ENCODE peak calls at places on chromosomes 4 and X, in seven cellular contexts. One of them, this sample, is unnamed.

GRCh38 chr4:149790172-149790907 is 25.3 kb downstream of the IQCM start:
- DNase-seq in OCI-LY7: no peak
- DNase-seq in T-helper 9 cell: no peak
- DNase-seq in HS-27A: no peak
- DNase-seq in AG20443: no peak
- DNase-seq in RKO: no peak
- DNase-seq in stimulated activated CD4-positive, alpha-beta T cell treated with anti-CD3 and anti-CD28 coated beads, Interleukin-12 subunit alpha, Interleukin-12 subunit beta, amount 100 ng/mL, for 4 hours: no peak
- DNase-seq in this sample: no peak

GRCh38 chr4:63582997-63583396 is 826.3 kb downstream of the TECRL start:
- DNase-seq in OCI-LY7: no peak
- DNase-seq in T-helper 9 cell: no peak
- DNase-seq in HS-27A: no peak
- DNase-seq in AG20443: no peak
- DNase-seq in RKO: no peak
- DNase-seq in stimulated activated CD4-positive, alpha-beta T cell treated with anti-CD3 and anti-CD28 coated beads, Interleukin-12 subunit alpha, Interleukin-12 subunit beta, amount 100 ng/mL, for 4 hours: no peak
- DNase-seq in this sample: no peak

GRCh38 chr4:79584902-79585301 is 176.9 kb upstream of the GK2 start:
- DNase-seq in OCI-LY7: no peak
- DNase-seq in T-helper 9 cell: no peak
- DNase-seq in HS-27A: no peak
- DNase-seq in AG20443: no peak
- DNase-seq in RKO: no peak
- DNase-seq in stimulated activated CD4-positive, alpha-beta T cell treated with anti-CD3 and anti-CD28 coated beads, Interleukin-12 subunit alpha, Interleukin-12 subunit beta, amount 100 ng/mL, for 4 hours: no peak
- DNase-seq in this sample: no peak

GRCh38 chrX:48021026-48021900 is 14.5 kb downstream of the SPACA5 start:
- DNase-seq in OCI-LY7: peak
- DNase-seq in T-helper 9 cell: peak
- DNase-seq in HS-27A: peak
- DNase-seq in AG20443: peak
- DNase-seq in RKO: peak
- DNase-seq in stimulated activated CD4-positive, alpha-beta T cell treated with anti-CD3 and anti-CD28 coated beads, Interleukin-12 subunit alpha, Interleukin-12 subunit beta, amount 100 ng/mL, for 4 hours: peak
- DNase-seq in this sample: peak

GRCh38 chrX:34903316-34903715 is 39.3 kb upstream of the FAM47B start:
- DNase-seq in OCI-LY7: no peak
- DNase-seq in T-helper 9 cell: no peak
- DNase-seq in HS-27A: no peak
- DNase-seq in AG20443: no peak
- DNase-seq in RKO: no peak
- DNase-seq in stimulated activated CD4-positive, alpha-beta T cell treated with anti-CD3 and anti-CD28 coated beads, Interleukin-12 subunit alpha, Interleukin-12 subunit beta, amount 100 ng/mL, for 4 hours: no peak
- DNase-seq in this sample: no peak

GRCh38 chr4:9924750-9925149 is 96.5 kb downstream of the SLC2A9 start:
- DNase-seq in OCI-LY7: no peak
- DNase-seq in T-helper 9 cell: no peak
- DNase-seq in HS-27A: no peak
- DNase-seq in AG20443: peak
- DNase-seq in RKO: no peak
- DNase-seq in stimulated activated CD4-positive, alpha-beta T cell treated with anti-CD3 and anti-CD28 coated beads, Interleukin-12 subunit alpha, Interleukin-12 subunit beta, amount 100 ng/mL, for 4 hours: no peak
- DNase-seq in this sample: no peak

GRCh38 chr4:88759039-88759631 is 61.5 kb upstream of the NAP1L5 start:
- DNase-seq in OCI-LY7: no peak
- DNase-seq in T-helper 9 cell: no peak
- DNase-seq in HS-27A: no peak
- DNase-seq in AG20443: peak
- DNase-seq in RKO: no peak
- DNase-seq in stimulated activated CD4-positive, alpha-beta T cell treated with anti-CD3 and anti-CD28 coated beads, Interleukin-12 subunit alpha, Interleukin-12 subunit beta, amount 100 ng/mL, for 4 hours: no peak
- DNase-seq in this sample: no peak

GRCh38 chr4:183106839-183107238 is 7.8 kb downstream of the WWC2 start:
- DNase-seq in OCI-LY7: no peak
- DNase-seq in T-helper 9 cell: no peak
- DNase-seq in HS-27A: no peak
- DNase-seq in AG20443: no peak
- DNase-seq in RKO: no peak
- DNase-seq in stimulated activated CD4-positive, alpha-beta T cell treated with anti-CD3 and anti-CD28 coated beads, Interleukin-12 subunit alpha, Interleukin-12 subunit beta, amount 100 ng/mL, for 4 hours: no peak
- DNase-seq in this sample: no peak

GRCh38 chr4:95572304-95572991 is 23.7 kb upstream of the UNC5C start:
- DNase-seq in OCI-LY7: no peak
- DNase-seq in T-helper 9 cell: no peak
- DNase-seq in HS-27A: no peak
- DNase-seq in AG20443: no peak
- DNase-seq in RKO: no peak
- DNase-seq in stimulated activated CD4-positive, alpha-beta T cell treated with anti-CD3 and anti-CD28 coated beads, Interleukin-12 subunit alpha, Interleukin-12 subunit beta, amount 100 ng/mL, for 4 hours: no peak
- DNase-seq in this sample: no peak

GRCh38 chr4:25032126-25032525 is 1.4 kb upstream of the LGI2 start:
- DNase-seq in OCI-LY7: no peak
- DNase-seq in T-helper 9 cell: no peak
- DNase-seq in HS-27A: no peak
- DNase-seq in AG20443: peak
- DNase-seq in RKO: peak
- DNase-seq in stimulated activated CD4-positive, alpha-beta T cell treated with anti-CD3 and anti-CD28 coated beads, Interleukin-12 subunit alpha, Interleukin-12 subunit beta, amount 100 ng/mL, for 4 hours: no peak
- DNase-seq in this sample: no peak

GRCh38 chr4:112813790-112814189 is 176.8 kb downstream of the LARP7 start:
- DNase-seq in OCI-LY7: no peak
- DNase-seq in T-helper 9 cell: no peak
- DNase-seq in HS-27A: no peak
- DNase-seq in AG20443: peak
- DNase-seq in RKO: peak
- DNase-seq in stimulated activated CD4-positive, alpha-beta T cell treated with anti-CD3 and anti-CD28 coated beads, Interleukin-12 subunit alpha, Interleukin-12 subunit beta, amount 100 ng/mL, for 4 hours: no peak
- DNase-seq in this sample: no peak

GRCh38 chr4:176387571-176387970 is 67.8 kb downstream of the SPCS3 start:
- DNase-seq in OCI-LY7: no peak
- DNase-seq in T-helper 9 cell: no peak
- DNase-seq in HS-27A: no peak
- DNase-seq in AG20443: no peak
- DNase-seq in RKO: no peak
- DNase-seq in stimulated activated CD4-positive, alpha-beta T cell treated with anti-CD3 and anti-CD28 coated beads, Interleukin-12 subunit alpha, Interleukin-12 subunit beta, amount 100 ng/mL, for 4 hours: no peak
- DNase-seq in this sample: no peak

GRCh38 chr4:99185581-99185980 is 33.5 kb downstream of the ADH6 start:
- DNase-seq in OCI-LY7: no peak
- DNase-seq in T-helper 9 cell: no peak
- DNase-seq in HS-27A: no peak
- DNase-seq in AG20443: no peak
- DNase-seq in RKO: no peak
- DNase-seq in stimulated activated CD4-positive, alpha-beta T cell treated with anti-CD3 and anti-CD28 coated beads, Interleukin-12 subunit alpha, Interleukin-12 subunit beta, amount 100 ng/mL, for 4 hours: no peak
- DNase-seq in this sample: no peak

GRCh38 chr4:13887010-13887409 is 259.5 kb upstream of the BOD1L1 start:
- DNase-seq in OCI-LY7: no peak
- DNase-seq in T-helper 9 cell: no peak
- DNase-seq in HS-27A: no peak
- DNase-seq in AG20443: no peak
- DNase-seq in RKO: no peak
- DNase-seq in stimulated activated CD4-positive, alpha-beta T cell treated with anti-CD3 and anti-CD28 coated beads, Interleukin-12 subunit alpha, Interleukin-12 subunit beta, amount 100 ng/mL, for 4 hours: no peak
- DNase-seq in this sample: no peak